ENCODE peak calls at places on chromosomes 5 and 9, in seven cellular contexts. T, S, I, Z, Q, D and B are unnamed samples. For H3K36me3 and H3K27me3, the result is how much of the 10 kb centered on the place peaks cover.

GRCh38 chr9:16475257-16475656 is 395.2 kb downstream of the BNC2 start:
- DNase-seq in Q (no peak), Z (no peak), I (no peak), D (no peak), S (no peak), T (no peak), B (no peak)

GRCh38 chr5:174045470-174046025 is at the start of gene NSG2:
- DNase-seq in T (peak), D (peak), Z (peak), Q (peak), S (peak), I (peak), B (peak)

GRCh38 chr9:86020731-86021130 is 78.6 kb downstream of the GOLM1 start:
- DNase-seq in S (no peak), Q (no peak), Z (no peak), T (no peak), I (no peak), D (no peak), B (no peak)

GRCh38 chr9:70260007-70260443 is 1.2 kb downstream of the SMC5 start:
- DNase-seq in S (no peak), I (no peak), Z (no peak), T (no peak), Q (peak), D (no peak), B (no peak)

GRCh38 chr9:71647094-71647591 is 121.2 kb downstream of the CEMIP2 start:
- DNase-seq in T (peak), I (peak), S (peak), Z (peak), D (peak), Q (peak), B (peak)

GRCh38 chr9:123727332-123727731 is 202.6 kb downstream of the DENND1A start:
- DNase-seq in D (no peak), Q (no peak), Z (no peak), I (no peak), T (no peak), S (peak), B (peak)

GRCh38 chr9:69223605-69224004 is 49.5 kb downstream of the TJP2 start:
- DNase-seq in Z (no peak), D (no peak), Q (no peak), T (no peak), I (peak), S (peak), B (peak)

GRCh38 chr5:142324377-142324870 is 397 bp downstream of the SPRY4 start:
- DNase-seq in I (no peak), Z (no peak), D (peak), Q (peak), T (no peak), S (no peak), B (no peak)

GRCh38 chr9:99134893-99135341 is 30.0 kb downstream of the TGFBR1 start:
- DNase-seq in D (no peak), T (no peak), S (peak), Z (no peak), I (no peak), Q (no peak), B (no peak)

GRCh38 chr5:51829691-51830090 is 446.4 kb downstream of the ISL1 start:
- DNase-seq in I (no peak), D (no peak), T (no peak), Z (no peak), Q (no peak), S (no peak), B (peak)

GRCh38 chr5:159304961-159305595 is 25.2 kb downstream of the IL12B start:
- DNase-seq in S (peak), Q (no peak), T (no peak), D (no peak), I (no peak), Z (no peak), B (peak)

GRCh38 chr9:114799441-114799840 is 6.4 kb downstream of the TNFSF15 start:
- DNase-seq in I (no peak), S (no peak), D (no peak), Z (no peak), T (no peak), Q (no peak), B (no peak)

GRCh38 chr9:34417734-34418133 is 40.6 kb downstream of the FAM219A start:
- DNase-seq in S (no peak), Q (no peak), Z (no peak), D (no peak), I (no peak), T (no peak), B (no peak)

GRCh38 chr5:110900829-110901228 is 162.0 kb downstream of the SLC25A46 start:
- DNase-seq in T (no peak), D (no peak), S (peak), Z (no peak), I (no peak), Q (no peak), B (peak)

GRCh38 chr9:79946718-79947117 is 375.0 kb downstream of the TLE4 start:
- DNase-seq in S (peak), Z (no peak), T (no peak), Q (no peak), D (no peak), I (no peak), B (no peak)

GRCh38 chr5:150672237-150672883 is 11.3 kb downstream of the MYOZ3 start:
- DNase-seq in S (no peak), Q (peak), T (peak), D (peak), I (peak), Z (no peak), B (peak)

GRCh38 chr9:86794356-86795046 is 152.8 kb downstream of the GAS1 start:
- DNase-seq in I (no peak), S (peak), Z (no peak), Q (no peak), D (no peak), T (no peak), B (no peak)

GRCh38 chr5:132459983-132460834 is 30.4 kb downstream of the IRF1 start:
- DNase-seq in D (peak), I (peak), T (no peak), S (no peak), Q (no peak), Z (no peak), B (no peak)

GRCh38 chr5:147093138-147093537 is 141.7 kb upstream of the STK32A start:
- DNase-seq in D (no peak), S (peak), Q (no peak), Z (no peak), T (no peak), I (no peak), B (peak)

GRCh38 chr5:123047706-123048105 is 11.2 kb upstream of the PPIC start:
- DNase-seq in T (no peak), D (no peak), Q (no peak), I (no peak), Z (no peak), S (peak), B (no peak)

DNA sequence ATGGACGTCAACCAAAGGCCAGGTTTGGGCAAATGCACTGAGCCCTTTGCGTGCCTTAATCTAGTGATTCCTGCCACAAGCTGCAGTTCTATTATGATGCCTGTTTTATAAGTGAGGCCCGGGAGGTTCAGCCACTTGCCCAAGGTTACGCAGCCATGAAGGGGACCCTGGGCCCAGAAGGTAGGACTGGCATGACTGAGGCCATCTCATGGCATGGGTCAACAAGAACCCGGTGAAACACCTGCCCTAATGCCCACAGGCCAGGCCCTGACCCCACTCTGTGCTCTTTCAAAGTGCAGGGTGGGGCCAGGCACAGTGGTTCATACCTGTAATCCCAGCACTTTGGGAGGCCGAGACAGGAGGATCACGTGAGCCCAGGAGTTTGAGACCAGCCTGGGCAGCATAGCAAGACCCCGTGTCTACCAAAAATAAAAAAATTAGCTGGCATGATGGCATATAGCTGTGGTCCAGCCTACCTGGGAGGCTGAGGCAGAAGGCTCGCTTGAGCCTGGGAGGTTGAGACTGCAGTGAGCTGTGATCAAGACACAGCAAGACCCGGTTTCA is 8.6 kb downstream of the NINJ1 start:
- DNase-seq in I (no peak), T (peak), D (peak), Q (no peak), S (no peak), Z (peak), B (no peak)
- H3K36me3 ChIP-seq in I (under half), T (half or more), D (half or more), Q (half or more), S (under half), Z (half or more), B (under half)

GRCh38 chr9:90803860-90804593 is 2.4 kb downstream of the SYK start:
- DNase-seq in S (no peak), T (no peak), Q (no peak), I (no peak), D (no peak), Z (no peak), B (no peak)

GRCh38 chr9:90799271-90799860 is 2.3 kb upstream of the SYK start:
- DNase-seq in S (no peak), I (no peak), T (no peak), Z (no peak), Q (no peak), D (no peak), B (no peak)

GRCh38 chr9:90802534-90802933 is 915 bp downstream of the SYK start:
- DNase-seq in S (no peak), D (no peak), T (no peak), I (no peak), Q (no peak), Z (no peak), B (no peak)

GRCh38 chr9:90801507-90802289 is at the start of gene SYK:
- DNase-seq in I (peak), Z (no peak), D (peak), T (peak), Q (peak), S (no peak), B (peak)

GRCh38 chr9:90801175-90801506 is 478 bp upstream of the SYK start:
- DNase-seq in Z (no peak), S (no peak), D (no peak), T (no peak), I (no peak), Q (no peak), B (no peak)
- H3K27me3 ChIP-seq in Z (under half), S (under half), D (under half), T (half or more), I (half or more), Q (under half), B (under half)

GRCh38 chr9:78213696-78214095 is 22.2 kb upstream of the CEP78 start:
- DNase-seq in I (no peak), S (no peak), T (no peak), D (no peak), Z (no peak), Q (no peak), B (peak)
- TF ChIP-seq CTCF in I (peak), S (no peak), T (no peak), D (peak), Z (peak), Q (no peak), B (peak)

DNA sequence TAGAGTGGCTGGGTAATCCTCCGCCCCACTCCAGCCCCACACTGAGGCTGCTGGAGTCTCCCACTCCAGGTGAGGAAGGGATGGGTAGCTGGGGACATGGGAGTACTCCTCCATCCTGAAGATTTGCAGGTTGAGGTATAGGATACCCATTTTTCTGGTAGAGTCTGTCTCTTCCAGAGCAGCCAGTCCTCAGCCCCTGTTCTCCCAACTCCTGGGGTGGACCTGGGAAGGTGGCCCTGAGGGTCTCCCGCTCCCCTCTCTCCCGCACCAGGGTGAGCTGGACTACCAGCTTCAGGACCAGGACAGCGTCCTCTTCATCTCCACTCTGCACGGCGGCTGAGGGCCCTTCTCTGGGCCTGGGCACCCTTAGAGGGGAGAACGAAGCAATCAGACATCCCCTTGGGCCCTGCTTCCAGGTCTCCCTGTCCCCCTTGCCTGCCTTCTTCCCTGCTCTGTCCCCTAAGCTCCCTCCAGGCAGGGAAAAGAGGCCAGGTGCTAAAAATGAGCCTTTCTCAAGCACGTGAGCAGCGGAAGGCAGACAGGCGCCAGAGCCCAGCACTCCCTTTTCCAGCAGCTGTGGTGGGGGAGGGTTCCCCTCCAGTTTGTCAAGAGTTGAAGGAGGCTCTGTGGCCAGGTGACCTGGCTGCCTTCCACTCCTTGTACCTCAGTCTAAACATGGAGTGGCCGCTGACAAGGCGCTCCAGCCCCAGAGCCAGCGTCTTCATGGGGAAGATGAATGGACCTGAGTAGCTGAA is 18.4 kb downstream of the URM1 start:
- DNase-seq in T (no peak), I (no peak), Z (no peak), S (no peak), D (no peak), Q (no peak), B (no peak)
- H3K36me3 ChIP-seq in T (half or more), I (under half), Z (half or more), S (under half), D (half or more), Q (half or more), B (under half)

DNA sequence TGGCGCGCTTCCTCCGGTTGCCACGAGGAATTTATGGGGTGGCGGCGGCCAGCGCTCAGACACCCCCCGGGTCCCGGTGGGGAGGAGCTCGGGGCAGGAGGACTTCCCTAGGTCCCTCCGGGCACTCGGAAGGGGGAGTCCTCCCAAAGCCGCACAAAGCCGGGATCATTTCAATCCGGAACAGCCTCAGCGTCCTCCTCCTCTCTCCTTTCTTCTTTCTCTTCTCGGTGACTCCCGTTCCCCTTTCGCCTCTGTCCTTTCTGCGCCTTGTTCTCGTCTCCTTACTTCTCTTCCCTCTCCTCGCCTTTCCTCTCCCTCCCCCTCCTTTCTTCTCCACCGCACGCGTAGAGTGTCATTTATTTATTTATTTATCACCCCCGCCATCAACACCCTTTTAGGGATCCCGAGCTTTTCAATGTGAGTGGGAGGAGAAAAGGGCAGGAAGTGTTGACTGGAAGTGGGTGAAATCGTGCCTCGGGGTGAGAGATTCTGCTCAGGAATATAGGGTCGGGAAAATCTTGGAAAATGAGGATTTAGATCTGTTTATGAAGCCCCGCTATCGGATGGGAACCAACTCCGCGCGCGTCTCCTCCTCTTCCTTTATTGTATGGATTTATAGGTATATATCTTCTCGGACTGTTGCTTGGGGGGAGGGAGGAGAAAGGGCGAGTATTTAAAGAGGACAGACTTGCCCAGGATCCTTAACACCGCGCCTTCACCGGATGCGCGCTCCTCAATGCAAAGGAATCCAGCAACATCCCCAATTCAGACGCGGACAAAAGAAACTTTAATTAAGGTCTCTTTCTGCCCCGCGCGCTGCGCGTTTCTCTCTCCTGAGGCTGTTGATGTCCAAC is 2.0 kb upstream of the ZNF462 start:
- DNase-seq in Z (peak), D (no peak), T (peak), I (peak), Q (peak), S (peak), B (peak)
- H3K27me3 ChIP-seq in Z (under half), D (under half), T (under half), I (under half), Q (half or more), S (under half), B (under half)

DNA sequence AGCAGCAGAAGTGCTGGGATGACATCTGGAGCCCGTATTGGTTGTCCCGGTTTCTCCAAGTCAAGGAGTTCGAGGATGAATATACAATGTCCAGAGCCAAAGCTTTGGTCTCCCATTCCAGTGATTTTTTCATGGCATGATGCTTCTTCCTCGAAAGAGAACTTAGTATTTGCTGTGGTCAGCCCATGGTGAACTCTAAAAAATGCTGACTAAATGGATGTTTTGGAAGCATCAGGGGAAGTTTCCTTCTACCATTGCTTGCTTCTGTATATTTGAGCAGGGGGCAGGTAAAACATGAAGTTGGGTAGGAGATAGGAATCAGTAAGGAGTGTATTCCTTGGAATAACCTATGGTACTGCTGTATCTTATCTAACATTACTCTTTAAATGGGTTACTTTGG is 8.6 kb downstream of the TTC23L start:
- DNase-seq in T (no peak), Q (no peak), I (no peak), D (no peak), S (no peak), Z (no peak), B (no peak)
- TF ChIP-seq CTCF in T (no peak), Q (no peak), I (no peak), D (no peak), S (no peak), Z (no peak), B (no peak)